ENCODE peak calls at places on chromosomes 7 and 10, in five cellular contexts. J, G, B, Q and P are unnamed samples. For H3K4me1, the result is how much of the 10 kb centered on the place peaks cover.

GRCh38 chr7:36280840-36281812 is 108.5 kb upstream of the ANLN start:
- DNase-seq in Q (no peak), G (peak), J (no peak), B (peak), P (peak)

GRCh38 chr10:98242823-98243222 is 25.2 kb downstream of the LOXL4 start:
- DNase-seq in Q (no peak), B (no peak), J (no peak), G (peak), P (no peak)

GRCh38 chr10:112565434-112566053 is 118.5 kb downstream of the VTI1A start:
- DNase-seq in J (peak), G (peak), B (peak), Q (no peak), P (peak)

GRCh38 chr10:115857856-115858255 is 415.1 kb downstream of the GFRA1 start:
- DNase-seq in J (no peak), G (no peak), B (no peak), Q (no peak), P (peak)

GRCh38 chr10:103692421-103693069 is 162.8 kb downstream of the SH3PXD2A start:
- DNase-seq in Q (no peak), G (no peak), B (peak), J (no peak), P (no peak)

GRCh38 chr7:91181949-91182348 is 82.3 kb upstream of the FZD1 start:
- DNase-seq in G (peak), B (no peak), J (no peak), Q (no peak), P (no peak)

GRCh38 chr10:91409869-91410637 is at the start of gene HECTD2:
- DNase-seq in Q (no peak), G (peak), B (peak), J (peak), P (peak)

GRCh38 chr10:77415311-77415960 is 222.2 kb downstream of the KCNMA1 start:
- DNase-seq in B (no peak), G (no peak), J (no peak), Q (no peak), P (peak)

GRCh38 chr7:16934947-16935742 is 53.4 kb upstream of the AGR3 start:
- DNase-seq in G (peak), J (no peak), B (no peak), Q (no peak), P (no peak)

GRCh38 chr10:131817866-131818509 is 82.8 kb upstream of the PPP2R2D start:
- DNase-seq in Q (no peak), B (no peak), G (no peak), J (no peak), P (no peak)

GRCh38 chr10:14184841-14185500 is 145.8 kb downstream of the FRMD4A start:
- DNase-seq in Q (no peak), G (peak), B (no peak), J (peak), P (peak)

GRCh38 chr10:133438711-133439273 is 14.4 kb upstream of the SPRN start:
- DNase-seq in G (no peak), J (no peak), Q (no peak), B (no peak), P (no peak)

GRCh38 chr10:115773832-115774231 is 499.2 kb downstream of the GFRA1 start:
- DNase-seq in G (no peak), B (no peak), Q (no peak), J (no peak), P (no peak)

GRCh38 chr10:11454160-11454559 is 157.3 kb downstream of the USP6NL start:
- DNase-seq in G (no peak), Q (no peak), J (no peak), B (peak), P (no peak)

GRCh38 chr7:108598153-108598552 is 28.5 kb downstream of the DNAJB9 start:
- DNase-seq in J (no peak), G (no peak), B (no peak), Q (no peak), P (no peak)

GRCh38 chr7:539731-540411 is 20.2 kb upstream of the PDGFA start:
- DNase-seq in G (peak), Q (no peak), J (no peak), B (no peak), P (peak)

GRCh38 chr7:108244110-108244509 is 113.9 kb upstream of the LAMB4 start:
- DNase-seq in Q (no peak), G (no peak), B (no peak), J (no peak), P (no peak)

GRCh38 chr10:113806503-113806902 is 47.4 kb downstream of the DCLRE1A start:
- DNase-seq in Q (no peak), J (no peak), B (no peak), G (no peak), P (no peak)

GRCh38 chr7:22576941-22577927 is 77.2 kb upstream of the STEAP1B start:
- DNase-seq in Q (no peak), J (no peak), G (peak), B (no peak), P (peak)

GRCh38 chr7:103793614-103794013 is 195.8 kb downstream of the RELN start:
- DNase-seq in B (no peak), Q (no peak), J (no peak), G (no peak), P (no peak)

GRCh38 chr10:61752111-61753011 is 89.6 kb downstream of the CABCOCO1 start:
- DNase-seq in B (no peak), Q (no peak), G (peak), J (no peak), P (no peak)

GRCh38 chr10:124152781-124153600 is 59.6 kb upstream of the CHST15 start:
- DNase-seq in Q (peak), G (peak), B (peak), J (no peak), P (peak)

GRCh38 chr10:131083915-131084790 is 227.4 kb downstream of the TCERG1L start:
- DNase-seq in Q (peak), G (no peak), B (peak), J (no peak), P (no peak)

GRCh38 chr7:1893451-1893850 is 223.4 kb downstream of the ELFN1 start:
- DNase-seq in G (no peak), B (no peak), J (no peak), Q (no peak), P (no peak)

GRCh38 chr10:34760606-34761005 is 54.5 kb downstream of the PARD3 start:
- DNase-seq in G (peak), J (no peak), B (no peak), Q (no peak), P (no peak)

GRCh38 chr10:119305860-119306513 is 98.6 kb downstream of the GRK5 start:
- DNase-seq in G (peak), J (no peak), Q (no peak), B (no peak), P (peak)

GRCh38 chr10:45418859-45419672 is 45.0 kb downstream of the ALOX5 start:
- DNase-seq in B (peak), Q (peak), J (peak), G (peak), P (peak)
- H2AFZ ChIP-seq in B (no peak), Q (peak), J (peak), G (peak), P (peak)

DNA sequence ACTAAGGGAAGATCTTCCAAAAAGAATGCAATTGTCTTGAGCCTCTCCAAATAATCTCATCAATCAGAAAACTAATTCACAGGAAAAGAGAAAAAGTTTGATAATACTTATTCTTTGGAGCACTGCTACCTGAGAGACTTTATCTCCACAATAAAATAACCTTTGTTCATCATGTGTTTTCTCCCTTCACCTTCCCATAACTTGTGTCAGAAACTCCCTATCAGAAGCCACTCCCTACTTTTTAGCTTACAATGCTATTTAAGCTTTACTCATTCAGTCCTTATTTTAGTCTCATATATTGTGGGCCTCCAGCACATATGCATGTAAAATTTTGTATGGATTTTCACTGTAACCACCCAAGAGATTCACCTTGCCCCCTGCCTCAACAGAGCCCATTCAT is 1.0 kb downstream of the CYP3A43 start:
- DNase-seq in G (no peak), B (no peak), Q (no peak), J (no peak), P (no peak)
- H2BK5ac ChIP-seq in G (no peak), B (no peak), Q (no peak), J (no peak), P (no peak)

DNA sequence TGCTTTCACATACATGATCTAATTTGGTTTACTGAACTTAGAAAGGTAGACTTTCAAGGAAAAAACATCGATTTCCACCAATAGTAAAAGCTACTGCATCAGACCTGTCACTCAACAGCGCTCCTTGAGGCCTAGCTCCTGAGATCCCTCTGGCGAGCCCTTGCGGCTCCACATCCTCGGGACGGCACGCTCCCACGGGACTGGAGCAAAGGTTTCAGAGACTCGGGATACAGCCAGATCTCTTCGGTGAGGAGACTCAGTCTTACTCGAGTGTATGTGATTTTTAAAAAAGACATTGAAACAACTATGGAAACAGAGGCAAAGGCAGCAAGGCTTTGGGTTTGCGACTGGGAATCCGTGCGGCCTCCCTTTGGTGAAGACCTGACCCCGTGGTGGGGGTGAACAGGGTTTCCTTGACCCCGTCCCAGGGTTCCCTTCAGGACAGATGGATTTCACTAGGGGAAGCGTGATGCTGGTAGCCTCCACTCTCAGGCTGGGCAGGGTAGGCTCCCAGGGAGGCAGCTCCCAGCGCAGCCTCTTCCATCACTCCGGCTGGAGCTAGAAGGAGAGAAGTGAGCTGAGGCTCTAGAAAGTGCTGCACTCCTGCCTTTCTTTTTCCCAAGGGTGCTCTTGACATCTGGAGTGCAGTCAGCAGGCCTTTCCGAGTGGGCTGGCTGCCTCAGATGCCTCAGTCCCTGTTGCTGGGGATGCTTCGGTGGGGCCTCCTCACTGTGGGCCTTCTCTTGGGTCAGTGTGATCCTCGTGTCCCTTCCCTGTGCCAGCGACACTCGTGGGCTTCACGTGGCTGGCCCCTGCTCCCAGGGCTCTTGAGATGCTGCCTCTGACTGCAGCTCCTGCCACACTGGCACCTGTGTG is 5.8 kb upstream of the ATP6V0E2 start:
- DNase-seq in Q (no peak), J (no peak), G (no peak), B (no peak), P (no peak)
- H3K4me1 ChIP-seq in Q (under half), J (under half), G (under half), B (under half), P (under half)

GRCh38 chr7:123351027-123351426 is 151.3 kb upstream of the SLC13A1 start:
- DNase-seq in J (no peak), G (no peak), B (no peak), Q (no peak), P (no peak)

GRCh38 chr7:123352957-123353356 is 153.2 kb upstream of the SLC13A1 start:
- DNase-seq in J (no peak), G (no peak), B (no peak), Q (no peak), P (no peak)

GRCh38 chr7:123352226-123352550 is 152.4 kb upstream of the SLC13A1 start:
- DNase-seq in Q (no peak), G (no peak), J (no peak), B (no peak), P (no peak)

GRCh38 chr7:123351506-123352225 is 151.9 kb upstream of the SLC13A1 start:
- DNase-seq in J (no peak), Q (no peak), G (no peak), B (no peak), P (no peak)

DNA sequence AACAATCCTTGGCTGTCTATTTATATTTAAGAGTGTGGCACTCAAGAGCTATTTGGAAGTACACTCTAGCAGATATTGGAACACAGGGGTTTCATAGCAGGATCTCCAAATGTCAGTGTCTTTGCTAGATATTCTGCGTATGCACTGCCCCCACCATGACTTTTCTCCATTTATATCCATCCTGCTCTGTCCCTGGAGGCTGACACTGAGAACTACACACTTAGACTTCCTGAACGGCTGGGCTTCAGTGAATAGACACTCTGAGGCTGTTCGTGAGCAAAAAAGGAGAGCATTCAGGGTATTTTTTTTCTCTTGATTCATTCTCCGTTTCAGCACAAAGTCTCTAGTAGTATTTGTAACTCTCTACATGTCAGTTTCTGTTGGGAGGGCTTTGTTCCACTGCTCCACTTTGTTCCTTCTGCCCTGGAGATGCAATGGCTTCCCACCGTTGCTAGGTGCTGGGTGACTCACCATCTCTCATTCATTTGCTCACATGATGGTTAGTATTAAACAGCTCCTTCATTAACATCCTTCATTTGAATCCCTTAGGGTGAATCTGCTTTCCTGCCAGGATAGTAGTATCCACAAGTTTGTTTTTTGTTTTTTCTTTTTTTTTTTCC is 155.9 kb upstream of the SLC13A1 start:
- DNase-seq in B (peak), G (no peak), Q (no peak), J (no peak), P (no peak)
- H2AFZ ChIP-seq in B (no peak), G (no peak), Q (peak), J (peak), P (no peak)

GRCh38 chr10:76297787-76298281 is 866.4 kb downstream of the LRMDA start:
- DNase-seq in G (no peak), J (no peak), Q (no peak), B (no peak), P (no peak)
- H2BK5ac ChIP-seq in G (no peak), J (no peak), Q (no peak), B (no peak), P (no peak)

GRCh38 chr7:73595358-73595757 is 17.0 kb upstream of the TBL2 start:
- DNase-seq in G (no peak), Q (no peak), B (no peak), J (no peak), P (no peak)

GRCh38 chr7:73596191-73597065 is 18.0 kb upstream of the TBL2 start:
- DNase-seq in B (no peak), J (no peak), G (no peak), Q (no peak), P (no peak)

GRCh38 chr7:73599151-73599882 is 20.9 kb upstream of the TBL2 start:
- DNase-seq in Q (no peak), G (no peak), B (no peak), J (no peak), P (no peak)

GRCh38 chr7:73599916-73600315 is 21.5 kb upstream of the TBL2 start:
- DNase-seq in B (no peak), J (no peak), Q (no peak), G (no peak), P (no peak)

GRCh38 chr7:73597978-73598782 is 19.8 kb upstream of the TBL2 start:
- DNase-seq in B (no peak), J (no peak), G (no peak), Q (no peak), P (no peak)
- H3K4me1 ChIP-seq in B (under half), J (under half), G (under half), Q (under half), P (under half)

DNA sequence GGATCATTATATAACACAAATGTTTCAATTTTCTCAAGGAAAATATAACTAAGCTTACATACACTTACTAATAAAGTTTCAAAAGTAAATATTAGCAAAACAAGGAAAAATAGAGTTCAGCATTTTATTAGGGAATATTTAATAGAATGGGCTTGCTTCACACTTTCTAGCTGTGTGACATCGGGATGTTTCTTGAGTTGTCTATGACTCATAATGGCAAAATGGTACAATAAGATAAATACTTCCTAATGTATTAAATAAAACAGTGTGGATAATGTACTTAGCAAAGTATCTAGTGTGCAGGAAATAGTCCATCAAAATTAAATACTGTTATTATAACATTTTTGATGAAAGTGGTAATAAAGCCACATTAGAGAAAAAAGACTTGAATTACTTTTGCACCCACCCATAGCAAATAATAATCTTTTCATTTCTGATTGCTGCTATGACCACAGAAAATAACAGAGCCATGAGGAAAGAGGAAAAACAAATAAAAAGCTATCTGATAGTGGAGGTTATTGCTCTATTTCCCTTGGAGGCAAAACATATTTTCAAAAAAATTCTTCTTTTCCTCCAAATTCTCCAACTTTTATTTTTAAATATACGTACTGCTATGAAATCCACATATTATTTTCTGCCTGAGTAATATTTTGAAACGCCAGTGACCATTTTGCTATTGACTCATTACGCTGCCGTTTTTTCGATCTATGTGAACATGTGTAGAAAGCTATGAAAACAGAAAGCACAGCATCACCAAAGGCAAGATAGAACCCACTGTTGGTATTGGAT is 272.9 kb upstream of the KLF6 start:
- DNase-seq in G (no peak), J (no peak), B (no peak), Q (no peak), P (no peak)
- H2AFZ ChIP-seq in G (no peak), J (no peak), B (no peak), Q (no peak), P (no peak)

GRCh38 chr10:45408421-45409319 is 34.7 kb downstream of the ALOX5 start:
- DNase-seq in G (no peak), J (no peak), B (no peak), Q (no peak), P (no peak)
- H2BK5ac ChIP-seq in G (no peak), J (no peak), B (no peak), Q (no peak), P (no peak)

GRCh38 chr10:88898727-88899126 is 18.7 kb downstream of the STAMBPL1 start:
- DNase-seq in G (no peak), Q (no peak), B (no peak), J (no peak), P (no peak)
- H3K4me1 ChIP-seq in G (under half), Q (under half), B (under half), J (under half), P (under half)